ENCODE peak calls at places on chromosomes 12 and 14, in six cellular contexts. One of them, this sample, is unnamed. For H3K4me1, the result is how much of the 10 kb centered on the place peaks cover.

GRCh38 chr14:28770574-28770973 is 4.0 kb downstream of the FOXG1 start:
- DNase-seq in heart right ventricle: no peak
- DNase-seq in Peyer's patch: no peak
- DNase-seq in CD8-positive, alpha-beta T cell: no peak
- DNase-seq in HepG2: no peak
- DNase-seq in adrenal gland: no peak
- DNase-seq in this sample: no peak

GRCh38 chr12:130571089-130571488 is 145.0 kb downstream of the RIMBP2 start:
- DNase-seq in heart right ventricle: no peak
- DNase-seq in adrenal gland: no peak
- DNase-seq in CD8-positive, alpha-beta T cell: no peak
- DNase-seq in Peyer's patch: no peak
- DNase-seq in HepG2: no peak
- DNase-seq in this sample: no peak

GRCh38 chr12:114655934-114656697 is 27.9 kb downstream of the TBX3 start:
- DNase-seq in HepG2: peak
- DNase-seq in heart right ventricle: no peak
- DNase-seq in adrenal gland: peak
- DNase-seq in Peyer's patch: no peak
- DNase-seq in CD8-positive, alpha-beta T cell: no peak
- DNase-seq in this sample: no peak

GRCh38 chr12:88310069-88310468 is 168.0 kb downstream of the TMTC3 start:
- DNase-seq in adrenal gland: no peak
- DNase-seq in heart right ventricle: peak
- DNase-seq in CD8-positive, alpha-beta T cell: no peak
- DNase-seq in HepG2: no peak
- DNase-seq in Peyer's patch: no peak
- DNase-seq in this sample: peak

GRCh38 chr12:124548854-124549378 is 18.5 kb downstream of the NCOR2 start:
- DNase-seq in CD8-positive, alpha-beta T cell: no peak
- DNase-seq in HepG2: no peak
- DNase-seq in heart right ventricle: peak
- DNase-seq in adrenal gland: peak
- DNase-seq in Peyer's patch: no peak
- DNase-seq in this sample: peak

GRCh38 chr14:56181666-56182065 is 63.5 kb downstream of the PELI2 start:
- DNase-seq in HepG2: no peak
- DNase-seq in CD8-positive, alpha-beta T cell: no peak
- DNase-seq in adrenal gland: no peak
- DNase-seq in heart right ventricle: no peak
- DNase-seq in Peyer's patch: no peak
- DNase-seq in this sample: no peak

GRCh38 chr14:92693998-92694780 is 54.2 kb downstream of the LGMN start:
- DNase-seq in CD8-positive, alpha-beta T cell: no peak
- DNase-seq in adrenal gland: no peak
- DNase-seq in heart right ventricle: no peak
- DNase-seq in HepG2: peak
- DNase-seq in Peyer's patch: no peak
- DNase-seq in this sample: no peak

GRCh38 chr12:51377099-51377984 is 13.9 kb downstream of the GALNT6 start:
- DNase-seq in CD8-positive, alpha-beta T cell: no peak
- DNase-seq in Peyer's patch: no peak
- DNase-seq in HepG2: no peak
- DNase-seq in adrenal gland: no peak
- DNase-seq in heart right ventricle: no peak
- DNase-seq in this sample: no peak

GRCh38 chr14:33317675-33318074 is 379.0 kb downstream of the NPAS3 start:
- DNase-seq in adrenal gland: no peak
- DNase-seq in CD8-positive, alpha-beta T cell: no peak
- DNase-seq in Peyer's patch: no peak
- DNase-seq in HepG2: no peak
- DNase-seq in heart right ventricle: no peak
- DNase-seq in this sample: no peak

GRCh38 chr14:86153480-86153879 is 623.5 kb downstream of the FLRT2 start:
- DNase-seq in Peyer's patch: no peak
- DNase-seq in heart right ventricle: no peak
- DNase-seq in HepG2: no peak
- DNase-seq in adrenal gland: no peak
- DNase-seq in CD8-positive, alpha-beta T cell: no peak
- DNase-seq in this sample: no peak

GRCh38 chr14:35336171-35337073 is 44.2 kb downstream of the PSMA6 start:
- DNase-seq in adrenal gland: peak
- DNase-seq in Peyer's patch: peak
- DNase-seq in CD8-positive, alpha-beta T cell: no peak
- DNase-seq in heart right ventricle: peak
- DNase-seq in HepG2: peak
- DNase-seq in this sample: peak

GRCh38 chr12:129372876-129373275 is 519.6 kb downstream of the GLT1D1 start:
- DNase-seq in CD8-positive, alpha-beta T cell: no peak
- DNase-seq in Peyer's patch: peak
- DNase-seq in heart right ventricle: no peak
- DNase-seq in adrenal gland: no peak
- DNase-seq in HepG2: no peak
- DNase-seq in this sample: no peak

GRCh38 chr12:60106207-60106606 is 510.4 kb downstream of the SLC16A7 start:
- DNase-seq in adrenal gland: no peak
- DNase-seq in Peyer's patch: no peak
- DNase-seq in CD8-positive, alpha-beta T cell: no peak
- DNase-seq in HepG2: no peak
- DNase-seq in heart right ventricle: no peak
- DNase-seq in this sample: no peak

GRCh38 chr12:100794441-100795192 is at the start of gene ANO4:
- DNase-seq in adrenal gland: peak
- DNase-seq in Peyer's patch: no peak
- DNase-seq in heart right ventricle: no peak
- DNase-seq in CD8-positive, alpha-beta T cell: no peak
- DNase-seq in HepG2: no peak
- DNase-seq in this sample: no peak

GRCh38 chr12:92065018-92065499 is 80.6 kb downstream of the BTG1 start:
- DNase-seq in adrenal gland: no peak
- DNase-seq in HepG2: peak
- DNase-seq in heart right ventricle: no peak
- DNase-seq in Peyer's patch: no peak
- DNase-seq in CD8-positive, alpha-beta T cell: no peak
- DNase-seq in this sample: no peak

DNA sequence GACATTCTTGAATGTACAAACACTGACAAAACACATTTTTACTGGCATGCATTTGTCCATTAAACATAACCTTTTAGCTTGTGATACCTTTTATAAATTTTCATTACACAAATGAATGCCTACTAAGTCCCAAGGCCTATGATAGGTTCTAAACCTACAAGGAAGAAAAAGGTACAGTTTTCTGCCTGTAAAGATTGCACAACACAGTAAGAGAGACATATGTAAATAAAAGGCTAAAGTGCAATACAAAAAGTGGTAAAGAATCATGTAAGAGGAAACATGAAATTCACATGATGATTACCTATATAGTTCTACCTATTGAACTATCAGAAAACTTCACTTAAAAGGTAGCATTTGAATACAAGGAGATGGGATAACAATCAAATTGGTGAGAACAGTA is 14.6 kb upstream of the ARID4A start:
- DNase-seq in adrenal gland: no peak
- DNase-seq in Peyer's patch: no peak
- DNase-seq in HepG2: peak
- DNase-seq in CD8-positive, alpha-beta T cell: no peak
- DNase-seq in heart right ventricle: no peak
- DNase-seq in this sample: no peak
- H3K4me1 ChIP-seq in adrenal gland: under half
- H3K4me1 ChIP-seq in Peyer's patch: under half
- H3K4me1 ChIP-seq in HepG2: half or more
- H3K4me1 ChIP-seq in CD8-positive, alpha-beta T cell: under half
- H3K4me1 ChIP-seq in heart right ventricle: half or more
- H3K4me1 ChIP-seq in this sample: under half

DNA sequence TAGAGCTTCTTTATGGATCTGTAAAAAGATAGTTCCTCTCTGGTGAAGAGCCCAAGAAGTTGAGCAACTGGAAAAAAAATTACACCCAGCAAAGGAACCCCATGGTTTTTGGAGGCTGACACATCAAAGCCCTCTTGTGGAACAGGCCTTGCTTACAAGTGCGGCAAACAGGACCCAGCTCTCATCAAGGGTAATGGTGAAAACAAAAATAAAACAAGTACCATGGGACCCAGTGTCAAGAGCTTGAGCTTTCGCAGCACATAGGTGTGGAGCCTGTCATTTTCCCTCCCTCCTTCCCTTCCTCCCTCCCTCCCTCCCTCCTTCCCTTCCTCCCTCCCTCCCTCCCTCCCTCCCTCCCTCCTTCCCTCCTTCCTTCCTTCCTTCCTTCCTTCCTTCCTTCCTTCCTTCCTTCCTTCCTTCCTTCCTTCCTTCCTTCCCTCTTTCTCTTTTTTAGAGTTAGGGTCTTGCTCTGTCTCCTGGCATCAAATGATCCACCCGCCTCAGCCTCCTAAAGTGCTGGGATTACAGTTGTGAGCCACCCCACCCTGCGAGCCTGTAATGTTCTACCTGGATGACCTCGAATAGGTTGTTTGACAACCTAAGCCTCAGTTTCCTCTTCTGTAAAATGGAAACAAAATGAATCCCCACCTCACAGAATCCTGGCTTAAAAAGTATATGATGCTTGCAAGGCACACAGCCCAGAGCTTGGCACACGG is 114.3 kb upstream of the RPH3A start:
- DNase-seq in adrenal gland: no peak
- DNase-seq in CD8-positive, alpha-beta T cell: no peak
- DNase-seq in heart right ventricle: no peak
- DNase-seq in Peyer's patch: no peak
- DNase-seq in HepG2: no peak
- DNase-seq in this sample: no peak
- TF ChIP-seq CTCF in adrenal gland: no peak
- TF ChIP-seq CTCF in CD8-positive, alpha-beta T cell: no peak
- TF ChIP-seq CTCF in heart right ventricle: no peak
- TF ChIP-seq CTCF in Peyer's patch: no peak
- TF ChIP-seq CTCF in HepG2: no peak
- TF ChIP-seq CTCF in this sample: no peak

DNA sequence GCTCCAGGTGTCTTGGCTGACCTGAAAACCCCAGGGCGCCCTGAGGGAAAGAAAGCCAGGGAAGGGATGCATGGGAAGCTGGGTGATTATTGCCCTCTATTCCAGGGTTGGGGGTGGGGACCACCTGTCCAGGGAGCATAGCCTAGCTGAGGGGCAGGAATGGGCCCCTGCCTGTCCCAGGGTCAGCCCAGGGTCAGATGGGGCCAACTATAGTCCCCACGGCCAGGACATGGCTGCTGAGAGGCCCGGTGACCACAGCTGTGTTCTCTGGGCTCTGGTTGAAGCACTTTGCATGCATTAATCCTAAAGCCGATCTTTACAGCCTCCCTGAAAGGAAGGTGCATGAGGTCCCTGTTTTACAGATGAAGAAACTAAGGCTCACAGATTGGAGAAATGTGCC is 30.1 kb upstream of the ZFP36L1 start:
- DNase-seq in heart right ventricle: no peak
- DNase-seq in adrenal gland: no peak
- DNase-seq in CD8-positive, alpha-beta T cell: no peak
- DNase-seq in HepG2: no peak
- DNase-seq in Peyer's patch: peak
- DNase-seq in this sample: no peak
- H3K4me1 ChIP-seq in heart right ventricle: under half
- H3K4me1 ChIP-seq in adrenal gland: under half
- H3K4me1 ChIP-seq in CD8-positive, alpha-beta T cell: under half
- H3K4me1 ChIP-seq in HepG2: half or more
- H3K4me1 ChIP-seq in Peyer's patch: under half
- H3K4me1 ChIP-seq in this sample: under half

GRCh38 chr12:120225852-120226640 is 25.1 kb upstream of the RPLP0 start:
- DNase-seq in CD8-positive, alpha-beta T cell: no peak
- DNase-seq in Peyer's patch: peak
- DNase-seq in heart right ventricle: peak
- DNase-seq in HepG2: no peak
- DNase-seq in adrenal gland: no peak
- DNase-seq in this sample: peak
- TF ChIP-seq CTCF in CD8-positive, alpha-beta T cell: no peak
- TF ChIP-seq CTCF in Peyer's patch: peak
- TF ChIP-seq CTCF in heart right ventricle: peak
- TF ChIP-seq CTCF in HepG2: no peak
- TF ChIP-seq CTCF in adrenal gland: no peak
- TF ChIP-seq CTCF in this sample: peak

DNA sequence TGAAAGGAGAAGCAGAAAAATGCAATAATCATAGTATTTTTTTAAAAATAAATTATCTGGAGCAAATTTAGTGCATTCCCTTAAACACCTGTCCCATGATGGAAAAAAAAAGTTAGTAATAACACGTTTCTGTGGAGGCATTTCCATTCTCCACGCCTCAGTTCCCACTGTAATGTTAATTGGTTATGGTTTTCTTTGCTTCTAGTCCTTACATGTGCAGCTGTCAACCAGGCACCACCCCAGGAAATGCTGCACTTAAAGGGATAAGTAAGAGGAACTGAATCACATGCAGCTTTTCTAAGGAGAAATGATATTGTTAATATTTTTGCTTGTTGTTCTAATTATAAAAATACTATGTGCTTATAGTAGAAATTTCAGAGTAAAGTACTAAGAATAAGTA is 240.3 kb downstream of the ZFP36L1 start:
- DNase-seq in heart right ventricle: no peak
- DNase-seq in Peyer's patch: peak
- DNase-seq in CD8-positive, alpha-beta T cell: no peak
- DNase-seq in adrenal gland: no peak
- DNase-seq in HepG2: no peak
- DNase-seq in this sample: no peak
- H3K4me1 ChIP-seq in heart right ventricle: half or more
- H3K4me1 ChIP-seq in Peyer's patch: under half
- H3K4me1 ChIP-seq in CD8-positive, alpha-beta T cell: under half
- H3K4me1 ChIP-seq in adrenal gland: under half
- H3K4me1 ChIP-seq in HepG2: under half
- H3K4me1 ChIP-seq in this sample: half or more

DNA sequence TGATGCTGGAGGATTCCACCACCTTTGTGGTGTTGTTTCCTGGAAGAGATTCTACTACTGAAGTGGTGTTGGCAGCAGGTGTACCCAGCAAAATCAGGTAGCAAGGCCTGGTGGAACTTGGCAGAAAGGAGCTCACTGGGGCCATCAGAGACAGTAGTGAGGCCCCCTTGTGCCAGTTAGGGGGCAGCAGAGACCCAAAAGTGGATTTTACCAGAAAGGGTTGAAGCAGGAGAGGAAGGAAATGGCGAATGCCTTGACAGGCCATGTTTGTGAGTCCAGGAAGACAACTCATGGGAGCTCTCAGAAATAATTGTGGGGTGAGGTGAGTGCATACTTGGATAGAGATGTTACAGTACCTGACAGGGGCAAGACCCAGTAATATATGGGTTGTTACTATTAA is 137.7 kb upstream of the FGD4 start:
- DNase-seq in heart right ventricle: no peak
- DNase-seq in Peyer's patch: no peak
- DNase-seq in CD8-positive, alpha-beta T cell: no peak
- DNase-seq in adrenal gland: no peak
- DNase-seq in HepG2: peak
- DNase-seq in this sample: no peak
- TF ChIP-seq CTCF in heart right ventricle: no peak
- TF ChIP-seq CTCF in Peyer's patch: no peak
- TF ChIP-seq CTCF in CD8-positive, alpha-beta T cell: no peak
- TF ChIP-seq CTCF in adrenal gland: peak
- TF ChIP-seq CTCF in HepG2: peak
- TF ChIP-seq CTCF in this sample: no peak

GRCh38 chr12:62269464-62270228 is 9.4 kb downstream of the USP15 start:
- DNase-seq in heart right ventricle: no peak
- DNase-seq in adrenal gland: no peak
- DNase-seq in Peyer's patch: no peak
- DNase-seq in HepG2: no peak
- DNase-seq in CD8-positive, alpha-beta T cell: no peak
- DNase-seq in this sample: no peak
- H3K4me1 ChIP-seq in heart right ventricle: half or more
- H3K4me1 ChIP-seq in adrenal gland: half or more
- H3K4me1 ChIP-seq in Peyer's patch: under half
- H3K4me1 ChIP-seq in HepG2: under half
- H3K4me1 ChIP-seq in CD8-positive, alpha-beta T cell: half or more
- H3K4me1 ChIP-seq in this sample: half or more

This sample was measured in gastrocnemius medialis.